ENCODE peak calls at places on chromosomes 13 and 19, in six cellular contexts. One of them, this sample, is unnamed.

GRCh38 chr13:65497265-65497664 is 1732.9 kb downstream of the PCDH9 start:
- DNase-seq in AG08396: peak
- DNase-seq in NCI-H1092: no peak
- DNase-seq in NCI-H1930: no peak
- DNase-seq in HTR-8/SVneo: peak
- DNase-seq in stimulated activated CD4-positive, alpha-beta T cell treated with anti-CD3 and anti-CD28 coated beads, Interleukin-1b, Interleukin-23, amount 100 ng/mL, for 4 hours: no peak
- DNase-seq in this sample: no peak

GRCh38 chr13:33380487-33381079 is 95.0 kb upstream of the STARD13 start:
- DNase-seq in AG08396: no peak
- DNase-seq in NCI-H1092: no peak
- DNase-seq in NCI-H1930: no peak
- DNase-seq in HTR-8/SVneo: no peak
- DNase-seq in stimulated activated CD4-positive, alpha-beta T cell treated with anti-CD3 and anti-CD28 coated beads, Interleukin-1b, Interleukin-23, amount 100 ng/mL, for 4 hours: no peak
- DNase-seq in this sample: no peak

GRCh38 chr13:97499181-97499580 is 65.2 kb downstream of the RAP2A start:
- DNase-seq in AG08396: no peak
- DNase-seq in NCI-H1092: peak
- DNase-seq in NCI-H1930: no peak
- DNase-seq in HTR-8/SVneo: no peak
- DNase-seq in stimulated activated CD4-positive, alpha-beta T cell treated with anti-CD3 and anti-CD28 coated beads, Interleukin-1b, Interleukin-23, amount 100 ng/mL, for 4 hours: no peak
- DNase-seq in this sample: no peak

GRCh38 chr19:10364644-10365043 is 15.7 kb downstream of the TYK2 start:
- DNase-seq in AG08396: no peak
- DNase-seq in NCI-H1092: no peak
- DNase-seq in NCI-H1930: no peak
- DNase-seq in HTR-8/SVneo: no peak
- DNase-seq in stimulated activated CD4-positive, alpha-beta T cell treated with anti-CD3 and anti-CD28 coated beads, Interleukin-1b, Interleukin-23, amount 100 ng/mL, for 4 hours: no peak
- DNase-seq in this sample: no peak

GRCh38 chr19:27821418-27822018 is 1391.4 kb downstream of the UQCRFS1 start:
- DNase-seq in AG08396: no peak
- DNase-seq in NCI-H1092: no peak
- DNase-seq in NCI-H1930: no peak
- DNase-seq in HTR-8/SVneo: no peak
- DNase-seq in stimulated activated CD4-positive, alpha-beta T cell treated with anti-CD3 and anti-CD28 coated beads, Interleukin-1b, Interleukin-23, amount 100 ng/mL, for 4 hours: no peak
- DNase-seq in this sample: no peak

GRCh38 chr13:70842062-70842644 is 733.9 kb upstream of the KLHL1 start:
- DNase-seq in AG08396: no peak
- DNase-seq in NCI-H1092: no peak
- DNase-seq in NCI-H1930: no peak
- DNase-seq in HTR-8/SVneo: no peak
- DNase-seq in stimulated activated CD4-positive, alpha-beta T cell treated with anti-CD3 and anti-CD28 coated beads, Interleukin-1b, Interleukin-23, amount 100 ng/mL, for 4 hours: no peak
- DNase-seq in this sample: no peak

GRCh38 chr19:3513198-3514140 is 7.4 kb downstream of the FZR1 start:
- DNase-seq in AG08396: no peak
- DNase-seq in NCI-H1092: no peak
- DNase-seq in NCI-H1930: no peak
- DNase-seq in HTR-8/SVneo: no peak
- DNase-seq in stimulated activated CD4-positive, alpha-beta T cell treated with anti-CD3 and anti-CD28 coated beads, Interleukin-1b, Interleukin-23, amount 100 ng/mL, for 4 hours: no peak
- DNase-seq in this sample: no peak

GRCh38 chr13:86585826-86586225 is 786.6 kb upstream of the SLITRK6 start:
- DNase-seq in AG08396: no peak
- DNase-seq in NCI-H1092: no peak
- DNase-seq in NCI-H1930: no peak
- DNase-seq in HTR-8/SVneo: no peak
- DNase-seq in stimulated activated CD4-positive, alpha-beta T cell treated with anti-CD3 and anti-CD28 coated beads, Interleukin-1b, Interleukin-23, amount 100 ng/mL, for 4 hours: no peak
- DNase-seq in this sample: no peak

GRCh38 chr19:34731964-34732363 is 2.1 kb upstream of the ZNF181 start:
- DNase-seq in AG08396: no peak
- DNase-seq in NCI-H1092: no peak
- DNase-seq in NCI-H1930: no peak
- DNase-seq in HTR-8/SVneo: no peak
- DNase-seq in stimulated activated CD4-positive, alpha-beta T cell treated with anti-CD3 and anti-CD28 coated beads, Interleukin-1b, Interleukin-23, amount 100 ng/mL, for 4 hours: no peak
- DNase-seq in this sample: no peak

GRCh38 chr19:18896421-18896841 is 473 bp upstream of the CERS1 start:
- DNase-seq in AG08396: peak
- DNase-seq in NCI-H1092: no peak
- DNase-seq in NCI-H1930: no peak
- DNase-seq in HTR-8/SVneo: no peak
- DNase-seq in stimulated activated CD4-positive, alpha-beta T cell treated with anti-CD3 and anti-CD28 coated beads, Interleukin-1b, Interleukin-23, amount 100 ng/mL, for 4 hours: no peak
- DNase-seq in this sample: no peak